ENCODE peak calls at places on chromosomes 2 and 18, in four cellular contexts. C, A, Z and H are unnamed samples.
A peak's percentile ranks its signal among the peaks of the same experiment; 100 is the strongest.

GRCh38 chr2:163132850-163133249 is 294.3 kb upstream of the KCNH7 start:
- DNase-seq in C (peak; percentile 29), A (peak; percentile 5), Z (no peak), H (no peak)

GRCh38 chr18:31774477-31774785 is 13.8 kb upstream of the SLC25A52 start:
- DNase-seq in C (no peak), A (no peak), Z (no peak), H (no peak)

GRCh38 chr2:105438104-105438929 is 39.5 kb upstream of the FHL2 start:
- DNase-seq in C (peak; percentile 29), A (no peak), Z (no peak), H (no peak)

GRCh38 chr2:160246356-160246755 is 46.3 kb upstream of the ITGB6 start:
- DNase-seq in C (no peak), A (no peak), Z (no peak), H (no peak)

GRCh38 chr2:207394203-207394741 is 135.5 kb upstream of the CREB1 start:
- DNase-seq in C (peak; percentile 54), A (peak; percentile 18), Z (no peak), H (no peak)

GRCh38 chr2:54206596-54206995 is 49.4 kb downstream of the TSPYL6 start:
- DNase-seq in C (peak; percentile 75), A (peak; percentile 8), Z (no peak), H (no peak)

GRCh38 chr2:17979707-17980106 is 101.2 kb downstream of the KCNS3 start:
- DNase-seq in C (no peak), A (no peak), Z (no peak), H (no peak)

GRCh38 chr2:12613137-12613912 is 103.4 kb upstream of the TRIB2 start:
- DNase-seq in C (no peak), A (no peak), Z (no peak), H (no peak)

GRCh38 chr18:65606551-65607130 is 144.2 kb upstream of the CDH7 start:
- DNase-seq in C (no peak), A (no peak), Z (no peak), H (no peak)

GRCh38 chr18:11689972-11690570 is 1.0 kb downstream of the GNAL start:
- DNase-seq in C (no peak), A (no peak), Z (no peak), H (no peak)

GRCh38 chr2:136381722-136382633 is 264.0 kb upstream of the CXCR4 start:
- DNase-seq in C (no peak), A (no peak), Z (peak; percentile 72), H (no peak)

GRCh38 chr2:212892193-212892592 is 259.2 kb downstream of the IKZF2 start:
- DNase-seq in C (peak; percentile 78), A (no peak), Z (no peak), H (no peak)

GRCh38 chr2:200340527-200341224 is 34.2 kb downstream of the SPATS2L start:
- DNase-seq in C (peak; percentile 63), A (no peak), Z (no peak), H (no peak)

GRCh38 chr2:129904532-129905446 is 74.7 kb upstream of the RAB6C start:
- DNase-seq in C (no peak), A (no peak), Z (peak; percentile 31), H (peak; percentile 6)

GRCh38 chr2:62149708-62150107 is 46.2 kb upstream of the B3GNT2 start:
- DNase-seq in C (peak; percentile 95), A (peak; percentile 56), Z (no peak), H (no peak)

GRCh38 chr2:220499281-220499680 is 871.9 kb downstream of the SLC4A3 start:
- DNase-seq in C (peak; percentile 52), A (peak; percentile 34), Z (no peak), H (no peak)

DNA sequence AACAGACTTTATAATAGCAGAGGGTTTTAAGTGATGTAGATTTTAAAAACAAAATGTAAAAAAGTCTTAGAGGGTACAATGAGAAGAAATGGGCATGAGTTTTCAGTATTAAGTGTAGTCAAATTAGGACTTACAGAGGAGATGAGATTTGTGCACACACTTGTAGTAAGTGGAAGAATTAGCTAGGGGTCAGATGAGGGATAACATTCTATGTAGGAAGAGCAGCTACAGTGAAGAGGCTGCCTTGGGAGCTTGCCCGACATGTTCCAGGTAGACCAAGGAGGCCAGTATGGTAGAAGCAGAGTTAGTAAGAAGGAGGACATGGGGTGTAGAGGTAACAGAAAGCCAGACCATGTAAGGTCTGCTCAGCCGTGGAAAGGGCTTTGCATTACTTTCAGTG is 189.2 kb upstream of the DSEL start:
- DNase-seq in C (peak; percentile 13), A (no peak), Z (no peak), H (no peak)
- TF ChIP-seq CTCF in C (no peak), A (no peak), Z (no peak), H (peak; percentile 13)

GRCh38 chr18:13525381-13526029 is 200.9 kb downstream of the FAM210A start:
- DNase-seq in C (no peak), A (no peak), Z (no peak), H (no peak)
- TF ChIP-seq CTCF in C (no peak), A (no peak), Z (no peak), H (no peak)

DNA sequence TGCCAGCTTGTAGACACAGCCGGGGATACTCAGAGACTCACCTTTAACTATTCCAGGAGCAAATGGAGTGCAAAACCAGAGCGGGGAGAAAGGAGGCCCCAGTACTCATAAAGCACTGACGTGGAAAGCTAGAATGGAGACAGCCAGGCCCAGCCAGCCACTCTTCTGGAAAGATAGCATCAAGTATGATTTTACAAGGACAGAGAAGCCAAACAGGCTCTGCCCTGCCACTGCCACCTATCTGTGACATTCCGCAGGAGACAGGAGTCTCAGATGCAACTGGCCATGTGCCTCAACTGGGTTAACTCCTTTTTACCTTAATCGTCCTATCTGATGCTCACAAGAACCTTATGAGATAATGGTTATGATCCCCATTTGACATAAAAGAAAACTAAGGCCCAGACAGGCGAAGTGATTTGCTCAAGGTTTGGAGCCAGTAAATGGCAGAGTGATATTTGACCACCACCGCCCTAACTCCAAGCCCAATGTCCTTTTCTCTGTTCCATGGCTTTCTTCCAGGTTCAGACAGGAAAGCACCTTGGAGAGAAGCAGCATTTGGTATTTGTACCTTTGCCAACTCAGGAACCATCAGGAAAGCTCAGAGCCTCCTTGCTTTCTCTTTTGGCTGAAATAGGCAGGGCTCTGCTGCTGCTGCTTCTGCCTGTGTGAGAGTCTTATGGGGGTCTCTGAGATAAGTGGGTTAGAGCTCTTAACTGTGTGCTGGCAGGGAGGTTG is 15.6 kb downstream of the KIF3C start:
- DNase-seq in C (no peak), A (no peak), Z (no peak), H (no peak)
- TF ChIP-seq CTCF in C (no peak), A (no peak), Z (no peak), H (no peak)

GRCh38 chr2:20423847-20424246 is 23.0 kb upstream of the RHOB start:
- DNase-seq in C (no peak), A (no peak), Z (peak; percentile 38), H (no peak)

GRCh38 chr2:20421336-20421987 is 25.4 kb upstream of the RHOB start:
- DNase-seq in C (no peak), A (no peak), Z (peak; percentile 40), H (peak; percentile 6)

GRCh38 chr2:20423376-20423775 is 23.5 kb upstream of the RHOB start:
- DNase-seq in C (no peak), A (no peak), Z (peak; percentile 11), H (peak; percentile 2)

GRCh38 chr2:20421988-20422678 is 24.7 kb upstream of the RHOB start:
- DNase-seq in C (peak; percentile 91), A (peak; percentile 76), Z (peak; percentile 23), H (peak; percentile 0)

DNA sequence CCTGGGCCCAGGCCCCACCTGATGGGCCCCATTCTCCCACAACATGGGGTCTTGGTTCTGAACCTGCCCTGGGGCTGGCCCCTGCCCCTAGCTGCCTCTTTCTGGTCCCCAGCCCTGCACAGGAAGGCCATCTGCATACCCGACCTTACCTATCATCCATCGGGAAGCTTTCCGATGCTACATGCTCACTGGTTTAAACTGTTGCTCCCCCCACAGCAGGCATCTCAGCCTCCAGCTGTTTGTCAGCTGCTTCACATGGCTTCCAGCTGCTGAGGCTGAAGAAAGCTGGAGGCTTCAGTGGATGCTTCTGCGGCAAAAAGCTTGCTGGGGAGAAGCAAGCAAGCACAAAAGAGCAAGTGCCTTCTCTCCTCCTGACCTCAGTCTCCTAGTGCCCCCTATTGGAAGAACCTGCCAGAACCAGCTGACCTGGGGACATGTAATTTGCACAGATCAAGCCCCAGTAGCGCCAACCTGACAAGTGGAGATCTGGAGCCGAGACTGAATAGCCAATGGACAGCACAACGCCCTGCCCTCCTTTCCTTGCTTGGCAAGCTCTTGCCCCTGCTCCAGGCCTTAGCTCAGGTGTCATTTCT is 24.1 kb upstream of the RHOB start:
- DNase-seq in C (peak; percentile 44), A (no peak), Z (peak; percentile 39), H (peak; percentile 6)
- TF ChIP-seq CTCF in C (no peak), A (no peak), Z (no peak), H (no peak)